ENCODE peak calls at places on chromosomes 1 and 21, in six cellular contexts. One of them, this sample, is unnamed.

GRCh38 chr1:180616441-180616840 is 15.4 kb upstream of the XPR1 start:
- DNase-seq in NB4: no peak
- DNase-seq in K562: no peak
- DNase-seq in HepG2: no peak
- DNase-seq in endothelial cell of umbilical vein: no peak
- DNase-seq in GM12878: no peak
- DNase-seq in this sample: no peak

GRCh38 chr21:35988396-35989140 is 71.8 kb downstream of the SETD4 start:
- DNase-seq in NB4: peak
- DNase-seq in K562: no peak
- DNase-seq in HepG2: no peak
- DNase-seq in endothelial cell of umbilical vein: no peak
- DNase-seq in GM12878: no peak
- DNase-seq in this sample: no peak

GRCh38 chr1:61776091-61776490 is 33.8 kb downstream of the PATJ start:
- DNase-seq in NB4: no peak
- DNase-seq in K562: no peak
- DNase-seq in HepG2: no peak
- DNase-seq in endothelial cell of umbilical vein: no peak
- DNase-seq in GM12878: no peak
- DNase-seq in this sample: no peak

GRCh38 chr21:29072873-29073221 is 601 bp downstream of the CCT8 start:
- DNase-seq in NB4: peak
- DNase-seq in K562: peak
- DNase-seq in HepG2: peak
- DNase-seq in endothelial cell of umbilical vein: peak
- DNase-seq in GM12878: no peak
- DNase-seq in this sample: no peak

GRCh38 chr21:41446571-41446970 is 20.5 kb downstream of the MX1 start:
- DNase-seq in NB4: no peak
- DNase-seq in K562: no peak
- DNase-seq in HepG2: no peak
- DNase-seq in endothelial cell of umbilical vein: no peak
- DNase-seq in GM12878: no peak
- DNase-seq in this sample: no peak

GRCh38 chr1:117389284-117389683 is 22.0 kb downstream of the MAN1A2 start:
- DNase-seq in NB4: no peak
- DNase-seq in K562: no peak
- DNase-seq in HepG2: no peak
- DNase-seq in endothelial cell of umbilical vein: no peak
- DNase-seq in GM12878: no peak
- DNase-seq in this sample: no peak

GRCh38 chr1:241411056-241411775 is 54.2 kb upstream of the RGS7 start:
- DNase-seq in NB4: no peak
- DNase-seq in K562: no peak
- DNase-seq in HepG2: no peak
- DNase-seq in endothelial cell of umbilical vein: peak
- DNase-seq in GM12878: no peak
- DNase-seq in this sample: no peak

GRCh38 chr1:245310605-245311531 is 156.1 kb downstream of the KIF26B start:
- DNase-seq in NB4: peak
- DNase-seq in K562: no peak
- DNase-seq in HepG2: no peak
- DNase-seq in endothelial cell of umbilical vein: no peak
- DNase-seq in GM12878: peak
- DNase-seq in this sample: no peak

GRCh38 chr1:18955442-18956188 is 861 bp downstream of the IFFO2 start:
- DNase-seq in NB4: peak
- DNase-seq in K562: peak
- DNase-seq in HepG2: no peak
- DNase-seq in endothelial cell of umbilical vein: peak
- DNase-seq in GM12878: no peak
- DNase-seq in this sample: no peak

GRCh38 chr1:65421341-65422174 is 1.1 kb downstream of the LEPR start:
- DNase-seq in NB4: peak
- DNase-seq in K562: peak
- DNase-seq in HepG2: no peak
- DNase-seq in endothelial cell of umbilical vein: peak
- DNase-seq in GM12878: no peak
- DNase-seq in this sample: no peak

GRCh38 chr1:28855046-28855445 is 43.1 kb downstream of the OPRD1 start:
- DNase-seq in NB4: no peak
- DNase-seq in K562: no peak
- DNase-seq in HepG2: no peak
- DNase-seq in endothelial cell of umbilical vein: no peak
- DNase-seq in GM12878: no peak
- DNase-seq in this sample: no peak

GRCh38 chr1:39196244-39197215 is 8.0 kb upstream of the MACF1 start:
- DNase-seq in NB4: peak
- DNase-seq in K562: peak
- DNase-seq in HepG2: no peak
- DNase-seq in endothelial cell of umbilical vein: peak
- DNase-seq in GM12878: no peak
- DNase-seq in this sample: no peak

GRCh38 chr1:36528361-36529349 is 45.9 kb upstream of the CSF3R start:
- DNase-seq in NB4: peak
- DNase-seq in K562: peak
- DNase-seq in HepG2: no peak
- DNase-seq in endothelial cell of umbilical vein: no peak
- DNase-seq in GM12878: no peak
- DNase-seq in this sample: no peak

GRCh38 chr21:21029159-21029558 is 30.9 kb downstream of the NCAM2 start:
- DNase-seq in NB4: peak
- DNase-seq in K562: peak
- DNase-seq in HepG2: no peak
- DNase-seq in endothelial cell of umbilical vein: no peak
- DNase-seq in GM12878: no peak
- DNase-seq in this sample: no peak

GRCh38 chr1:143694085-143694484 is 277.7 kb downstream of the FAM72C start:
- DNase-seq in NB4: no peak
- DNase-seq in K562: no peak
- DNase-seq in HepG2: no peak
- DNase-seq in endothelial cell of umbilical vein: no peak
- DNase-seq in GM12878: no peak
- DNase-seq in this sample: no peak

GRCh38 chr1:77762072-77762476 is 2.4 kb upstream of the USP33 start:
- DNase-seq in NB4: peak
- DNase-seq in K562: peak
- DNase-seq in HepG2: peak
- DNase-seq in endothelial cell of umbilical vein: peak
- DNase-seq in GM12878: no peak
- DNase-seq in this sample: no peak

DNA sequence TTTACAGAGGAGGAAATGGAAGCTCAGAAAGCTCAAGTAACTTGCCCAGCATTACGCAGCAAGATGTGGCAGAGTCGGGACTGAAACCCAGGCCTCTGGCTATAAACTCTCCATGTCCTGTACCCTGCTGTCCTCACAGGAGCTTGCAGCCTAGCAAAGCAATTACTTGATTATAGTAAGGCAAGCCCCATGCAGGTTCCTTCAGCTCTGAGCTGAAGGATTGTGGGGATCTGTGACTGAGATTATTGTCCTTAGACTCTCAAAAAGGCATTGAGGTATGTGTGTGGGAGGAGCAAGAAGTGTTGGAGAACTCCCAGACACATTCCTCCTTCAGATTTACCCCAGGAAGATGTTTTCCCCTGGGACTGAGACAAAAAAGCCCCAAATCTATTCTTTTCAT is 124.0 kb upstream of the SPATA6 start:
- DNase-seq in NB4: no peak
- DNase-seq in K562: no peak
- DNase-seq in HepG2: no peak
- DNase-seq in endothelial cell of umbilical vein: no peak
- DNase-seq in GM12878: no peak
- DNase-seq in this sample: no peak
- TF ChIP-seq MYC in NB4: no peak
- TF ChIP-seq MYC in K562: no peak
- TF ChIP-seq MYC in HepG2: no peak
- TF ChIP-seq MYC in endothelial cell of umbilical vein: no peak
- TF ChIP-seq MYC in GM12878: no peak
- TF ChIP-seq MYC in this sample: no peak

DNA sequence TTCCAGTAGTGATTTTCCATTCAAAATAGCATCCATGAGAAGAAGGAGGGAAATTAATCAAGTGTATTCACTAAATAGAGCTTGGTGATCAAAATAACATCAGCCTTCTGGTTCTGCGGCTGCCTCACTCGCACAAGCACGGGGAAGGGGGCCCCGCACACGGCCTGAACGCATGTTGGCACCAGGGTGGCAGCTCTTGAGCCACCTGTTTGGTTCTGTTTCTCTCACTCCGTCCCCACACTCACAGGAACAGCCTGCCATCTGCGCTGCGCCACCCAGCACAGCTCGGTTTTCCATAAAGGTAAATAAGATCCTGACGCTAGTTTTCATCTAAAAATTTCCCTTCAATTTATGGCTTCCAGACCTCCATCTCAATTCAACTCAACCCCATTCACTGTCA is 49.4 kb downstream of the TIAM1 start:
- DNase-seq in NB4: no peak
- DNase-seq in K562: no peak
- DNase-seq in HepG2: no peak
- DNase-seq in endothelial cell of umbilical vein: no peak
- DNase-seq in GM12878: no peak
- DNase-seq in this sample: no peak
- TF ChIP-seq MYC in NB4: no peak
- TF ChIP-seq MYC in K562: no peak
- TF ChIP-seq MYC in HepG2: no peak
- TF ChIP-seq MYC in endothelial cell of umbilical vein: no peak
- TF ChIP-seq MYC in GM12878: no peak
- TF ChIP-seq MYC in this sample: no peak

GRCh38 chr1:54246097-54246721 is 46.2 kb downstream of the MRPL37 start:
- DNase-seq in NB4: no peak
- DNase-seq in K562: no peak
- DNase-seq in HepG2: no peak
- DNase-seq in endothelial cell of umbilical vein: no peak
- DNase-seq in GM12878: no peak
- DNase-seq in this sample: no peak
- TF ChIP-seq MYC in NB4: no peak
- TF ChIP-seq MYC in K562: no peak
- TF ChIP-seq MYC in HepG2: no peak
- TF ChIP-seq MYC in endothelial cell of umbilical vein: no peak
- TF ChIP-seq MYC in GM12878: no peak
- TF ChIP-seq MYC in this sample: no peak

GRCh38 chr1:165129568-165130164 is 226.8 kb downstream of the LMX1A start:
- DNase-seq in NB4: peak
- DNase-seq in K562: peak
- DNase-seq in HepG2: peak
- DNase-seq in endothelial cell of umbilical vein: peak
- DNase-seq in GM12878: no peak
- DNase-seq in this sample: peak
- TF ChIP-seq MYC in NB4: no peak
- TF ChIP-seq MYC in K562: no peak
- TF ChIP-seq MYC in HepG2: no peak
- TF ChIP-seq MYC in endothelial cell of umbilical vein: no peak
- TF ChIP-seq MYC in GM12878: no peak
- TF ChIP-seq MYC in this sample: no peak